ENCODE peak calls at places on chromosome 14, in five cellular contexts. Y, Q, K, G and J are unnamed samples.

GRCh38 chr14:55926007-55926406 is 192.2 kb upstream of the PELI2 start:
- DNase-seq in Y (peak; percentile 43), Q (no peak), K (no peak), G (no peak), J (no peak)

GRCh38 chr14:56378474-56378873 is 201.1 kb upstream of the TMEM260 start:
- DNase-seq in Y (no peak), Q (peak; percentile 87), K (no peak), G (no peak), J (peak; percentile 86)

GRCh38 chr14:69651653-69652052 is 40.3 kb downstream of the SUSD6 start:
- DNase-seq in Y (no peak), Q (no peak), K (no peak), G (no peak), J (no peak)

GRCh38 chr14:38884109-38884508 is 218.9 kb downstream of the SEC23A start:
- DNase-seq in Y (no peak), Q (no peak), K (no peak), G (no peak), J (no peak)

GRCh38 chr14:86654558-86655184 is 1124.7 kb downstream of the FLRT2 start:
- DNase-seq in Y (peak; percentile 27), Q (peak; percentile 69), K (peak; percentile 86), G (peak; percentile 23), J (peak; percentile 27)

GRCh38 chr14:34270361-34270760 is 191.7 kb downstream of the SPTSSA start:
- DNase-seq in Y (no peak), Q (no peak), K (no peak), G (no peak), J (no peak)

GRCh38 chr14:105919458-105920150 is 393.2 kb downstream of the TMEM121 start:
- DNase-seq in Y (no peak), Q (no peak), K (no peak), G (peak; percentile 2), J (no peak)

GRCh38 chr14:24110060-24110459 is 4.5 kb upstream of the DCAF11 start:
- DNase-seq in Y (no peak), Q (no peak), K (no peak), G (no peak), J (no peak)

GRCh38 chr14:61454545-61454944 is 133.2 kb downstream of the PRKCH start:
- DNase-seq in Y (no peak), Q (no peak), K (no peak), G (peak; percentile 54), J (no peak)

GRCh38 chr14:75426332-75427125 is 1.3 kb upstream of the JDP2 start:
- DNase-seq in Y (no peak), Q (no peak), K (no peak), G (no peak), J (no peak)
- H3K4me3 ChIP-seq in Y (peak overlapping the region; percentile 79), Q (no peak overlapping the region), K (peak overlapping the region; percentile 77), G (peak overlapping the region; percentile 84), J (no peak overlapping the region)

GRCh38 chr14:73567951-73568885 is 795 bp upstream of the ACOT2 start:
- DNase-seq in Y (no peak), Q (peak; percentile 39), K (no peak), G (no peak), J (peak; percentile 48)
- H3K4me3 ChIP-seq in Y (peak overlapping the region; percentile 57), Q (no peak overlapping the region), K (peak overlapping the region; percentile 51), G (peak overlapping the region; percentile 76), J (peak overlapping the region; percentile 75)

DNA sequence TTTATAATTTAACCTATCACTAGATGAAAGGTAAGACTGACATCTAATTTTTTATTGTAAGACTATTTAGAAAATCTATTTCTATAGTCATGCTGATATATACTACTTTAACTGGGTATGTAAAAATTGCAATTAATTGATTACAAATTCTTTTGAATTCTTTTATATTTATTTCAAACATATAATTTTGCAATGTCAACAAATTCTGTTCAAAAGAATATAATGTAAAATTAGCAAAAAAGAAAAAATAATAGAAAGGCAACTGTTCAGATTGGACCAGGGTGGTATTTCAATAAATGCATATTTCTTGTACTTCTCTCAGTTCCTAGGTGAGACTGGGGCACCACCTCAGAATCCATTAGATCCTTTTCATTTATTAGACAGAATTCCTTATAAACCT is 1053.5 kb upstream of the FBXO33 start:
- DNase-seq in Y (no peak), Q (no peak), K (no peak), G (no peak), J (no peak)
- H3K4me3 ChIP-seq in Y (no peak overlapping the region), Q (no peak overlapping the region), K (no peak overlapping the region), G (no peak overlapping the region), J (no peak overlapping the region)

GRCh38 chr14:71358209-71358931 is 451.1 kb downstream of the PCNX1 start:
- DNase-seq in Y (no peak), Q (no peak), K (no peak), G (no peak), J (no peak)
- H3K4me3 ChIP-seq in Y (no peak overlapping the region), Q (no peak overlapping the region), K (no peak overlapping the region), G (no peak overlapping the region), J (no peak overlapping the region)

DNA sequence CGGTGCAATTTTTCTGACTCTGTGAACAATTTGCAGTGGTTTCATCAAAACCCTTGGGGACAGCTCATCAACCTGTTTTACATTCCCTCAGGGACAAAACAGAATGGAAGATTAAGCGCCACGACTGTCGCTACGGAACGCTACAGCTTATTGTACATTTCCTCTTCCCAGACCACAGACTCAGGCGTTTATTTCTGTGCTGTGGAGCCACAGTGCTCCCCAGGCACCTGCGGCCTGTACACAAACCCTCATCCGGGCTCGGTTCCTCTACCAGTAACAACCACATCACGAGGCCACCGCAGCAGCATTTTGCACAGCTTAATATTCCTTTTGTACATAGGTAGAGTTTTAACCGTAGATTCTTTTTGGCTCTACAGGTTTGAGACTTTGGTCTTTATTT is 397.4 kb upstream of the OR4E1 start:
- DNase-seq in Y (no peak), Q (no peak), K (peak; percentile 57), G (no peak), J (no peak)
- H3K4me3 ChIP-seq in Y (no peak overlapping the region), Q (no peak overlapping the region), K (peak overlapping the region; percentile 33), G (peak overlapping the region; percentile 37), J (no peak overlapping the region)

GRCh38 chr14:37024166-37024565 is 148.2 kb downstream of the SLC25A21 start:
- DNase-seq in Y (no peak), Q (no peak), K (no peak), G (no peak), J (no peak)
- H3K4me3 ChIP-seq in Y (no peak overlapping the region), Q (no peak overlapping the region), K (no peak overlapping the region), G (no peak overlapping the region), J (no peak overlapping the region)